ENCODE peak calls at places on chromosomes 6 and 20, in four cellular contexts. C is mucosa of descending colon, N is left lung, W is brain microvascular endothelial cell. J is an unnamed sample.

GRCh38 chr6:166955865-166956443 is 396 bp downstream of the RNASET2 start:
- DNase-seq in N (peak), C (no peak), W (peak), J (no peak)

GRCh38 chr6:41372526-41373366 is 37.3 kb downstream of the NCR2 start:
- DNase-seq in C (no peak), N (no peak), W (no peak), J (no peak)

GRCh38 chr20:910840-911770 is 5.0 kb downstream of the ANGPT4 start:
- DNase-seq in C (no peak), N (no peak), W (peak), J (no peak)

GRCh38 chr6:71533939-71534379 is 245.3 kb downstream of the OGFRL1 start:
- DNase-seq in N (no peak), W (no peak), C (peak), J (no peak)

GRCh38 chr6:24901698-24902328 is 33.9 kb downstream of the RIPOR2 start:
- DNase-seq in C (no peak), N (no peak), W (no peak), J (no peak)

GRCh38 chr6:117483645-117484016 is 1.2 kb downstream of the DCBLD1 start:
- DNase-seq in W (no peak), C (peak), N (no peak), J (no peak)

GRCh38 chr6:29792123-29793035 is 35.2 kb upstream of the HLA-G start:
- DNase-seq in C (peak), W (no peak), N (peak), J (peak)

GRCh38 chr6:117409863-117410262 is 15.9 kb downstream of the ROS1 start:
- DNase-seq in W (no peak), C (no peak), N (no peak), J (no peak)

GRCh38 chr6:39530201-39530759 is 194.9 kb downstream of the KIF6 start:
- DNase-seq in C (peak), W (no peak), N (no peak), J (no peak)

GRCh38 chr20:35828434-35828833 is 56.6 kb downstream of the PHF20 start:
- DNase-seq in C (no peak), W (no peak), N (no peak), J (no peak)

GRCh38 chr20:47795214-47795667 is 10.0 kb upstream of the SULF2 start:
- DNase-seq in W (no peak), N (no peak), C (no peak), J (no peak)

GRCh38 chr6:46324706-46325105 is 153.9 kb upstream of the ENPP5 start:
- DNase-seq in C (no peak), W (no peak), N (no peak), J (no peak)

GRCh38 chr6:56573624-56574023 is 69.1 kb downstream of the DST start:
- DNase-seq in W (no peak), C (no peak), N (no peak), J (no peak)

GRCh38 chr20:2476742-2477615 is 6.4 kb upstream of the SNRPB start:
- DNase-seq in C (no peak), N (no peak), W (no peak), J (no peak)

GRCh38 chr6:49497308-49497707 is 2.4 kb upstream of the GLYATL3 start:
- DNase-seq in N (no peak), W (no peak), C (no peak), J (no peak)

GRCh38 chr6:150633466-150633795 is 33.7 kb downstream of the PLEKHG1 start:
- DNase-seq in N (no peak), C (no peak), W (no peak), J (no peak)

GRCh38 chr20:21104921-21105320 is 1.2 kb downstream of the LINC00237 start:
- DNase-seq in C (no peak), N (no peak), W (no peak), J (no peak)

GRCh38 chr6:15893556-15894253 is 230.9 kb upstream of the DTNBP1 start:
- DNase-seq in W (peak), N (no peak), C (no peak), J (no peak)

GRCh38 chr6:79441222-79441621 is 96.0 kb downstream of the LCA5 start:
- DNase-seq in C (no peak), W (no peak), N (no peak), J (no peak)

GRCh38 chr6:168117942-168118341 is 38.9 kb upstream of the FRMD1 start:
- DNase-seq in C (no peak), W (no peak), N (no peak), J (no peak)

GRCh38 chr20:595330-596308 is 14.5 kb downstream of the TCF15 start:
- DNase-seq in C (no peak), N (no peak), W (no peak), J (no peak)

GRCh38 chr6:134235937-134236751 is 81.8 kb downstream of the SGK1 start:
- DNase-seq in W (peak), N (no peak), C (no peak), J (no peak)

GRCh38 chr6:41370488-41371111 is 35.2 kb downstream of the NCR2 start:
- DNase-seq in W (no peak), C (no peak), N (no peak), J (no peak)

GRCh38 chr6:84136364-84137050 is 90.9 kb downstream of the CEP162 start:
- DNase-seq in N (no peak), C (no peak), W (no peak), J (no peak)

GRCh38 chr6:30683137-30683979 is 3.1 kb downstream of the PPP1R18 start:
- DNase-seq in N (no peak), W (no peak), C (no peak), J (no peak)

GRCh38 chr6:1170793-1171192 is 141.1 kb upstream of the FOXQ1 start:
- DNase-seq in C (no peak), W (no peak), N (no peak), J (no peak)

GRCh38 chr6:46756469-46757205 is 9.9 kb downstream of the ANKRD66 start:
- DNase-seq in W (no peak), N (no peak), C (no peak), J (no peak)

GRCh38 chr6:156630613-156631302 is 146.4 kb upstream of the ARID1B start:
- DNase-seq in N (no peak), W (no peak), C (no peak), J (no peak)

GRCh38 chr6:123380257-123380656 is 256.5 kb downstream of the TRDN start:
- DNase-seq in C (no peak), W (peak), N (no peak), J (no peak)

GRCh38 chr6:157667211-157668033 is 155.6 kb upstream of the SNX9 start:
- DNase-seq in W (peak), C (peak), N (no peak), J (no peak)

GRCh38 chr6:85678602-85679444 is 36.1 kb upstream of the SYNCRIP start:
- DNase-seq in N (peak), W (peak), C (peak), J (peak)

GRCh38 chr6:33746651-33747100 is at the start of gene IP6K3:
- DNase-seq in C (no peak), N (no peak), W (no peak), J (peak)
- H3K4me3 ChIP-seq in C (no peak), N (no peak), W (no peak), J (peak)

GRCh38 chr6:17707371-17707651 is 586 bp upstream of the NUP153 start:
- DNase-seq in N (no peak), C (peak), W (no peak), J (no peak)

GRCh38 chr6:17705778-17706579 is 746 bp downstream of the NUP153 start:
- DNase-seq in C (peak), N (peak), W (peak), J (peak)

GRCh38 chr6:17709476-17709875 is 2.8 kb upstream of the NUP153 start:
- DNase-seq in W (no peak), C (no peak), N (no peak), J (no peak)

GRCh38 chr6:17705428-17705777 is 1.3 kb downstream of the NUP153 start:
- DNase-seq in C (no peak), N (peak), W (peak), J (no peak)

DNA sequence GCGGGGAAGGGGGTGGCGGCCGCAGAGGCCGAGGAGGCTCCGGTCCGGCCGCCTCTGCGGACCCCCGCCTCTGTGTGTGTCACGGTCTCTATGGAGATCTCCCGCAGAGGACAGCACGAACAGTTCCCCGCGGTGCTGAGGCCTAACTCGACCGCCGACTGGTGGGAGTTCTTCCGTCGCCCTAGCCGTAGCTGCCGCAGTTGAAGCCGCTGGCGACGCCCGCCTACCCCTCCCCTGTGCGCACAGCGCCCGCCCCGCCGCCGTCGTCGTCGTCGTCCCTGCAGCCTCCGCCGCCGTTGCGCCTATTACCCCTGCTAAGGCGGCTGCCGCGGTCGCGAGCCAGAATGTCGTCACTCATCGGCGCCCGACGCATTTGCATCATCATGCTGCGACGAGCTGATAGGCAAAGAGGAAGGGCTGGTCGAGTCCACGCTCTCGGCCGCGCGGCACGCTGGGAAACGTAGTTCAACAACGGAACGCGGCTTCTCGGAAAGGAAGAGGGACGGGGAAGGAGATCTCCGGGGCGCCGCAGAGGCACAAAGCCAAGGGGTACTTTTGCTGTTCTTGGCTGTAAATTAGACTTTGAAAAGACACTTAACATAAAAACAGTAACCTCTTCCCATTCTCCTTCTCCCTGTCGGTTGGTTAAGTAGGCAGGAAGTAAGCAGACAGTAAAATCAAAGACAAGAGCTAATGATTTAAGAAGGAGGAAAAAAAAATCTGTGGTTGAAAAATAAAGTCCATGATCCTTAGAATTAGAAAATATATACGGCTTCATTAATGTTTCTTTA is at the start of gene NUP153:
- DNase-seq in N (peak), W (peak), C (peak), J (peak)
- H3K4me3 ChIP-seq in N (peak), W (peak), C (peak), J (peak)

GRCh38 chr6:27250955-27251671 is 3.6 kb downstream of the PRSS16 start:
- DNase-seq in C (peak), N (peak), W (peak), J (no peak)

GRCh38 chr6:27247133-27247836 is at the start of gene PRSS16:
- DNase-seq in C (no peak), W (no peak), N (no peak), J (no peak)

GRCh38 chr6:27248783-27249182 is 1.3 kb downstream of the PRSS16 start:
- DNase-seq in N (no peak), C (no peak), W (no peak), J (no peak)

GRCh38 chr6:27251672-27252251 is 4.3 kb downstream of the PRSS16 start:
- DNase-seq in C (peak), W (peak), N (peak), J (peak)

GRCh38 chr6:27250277-27250954 is 2.9 kb downstream of the PRSS16 start:
- DNase-seq in N (no peak), C (peak), W (no peak), J (no peak)
- H3K4me3 ChIP-seq in N (peak), C (peak), W (peak), J (peak)

DNA sequence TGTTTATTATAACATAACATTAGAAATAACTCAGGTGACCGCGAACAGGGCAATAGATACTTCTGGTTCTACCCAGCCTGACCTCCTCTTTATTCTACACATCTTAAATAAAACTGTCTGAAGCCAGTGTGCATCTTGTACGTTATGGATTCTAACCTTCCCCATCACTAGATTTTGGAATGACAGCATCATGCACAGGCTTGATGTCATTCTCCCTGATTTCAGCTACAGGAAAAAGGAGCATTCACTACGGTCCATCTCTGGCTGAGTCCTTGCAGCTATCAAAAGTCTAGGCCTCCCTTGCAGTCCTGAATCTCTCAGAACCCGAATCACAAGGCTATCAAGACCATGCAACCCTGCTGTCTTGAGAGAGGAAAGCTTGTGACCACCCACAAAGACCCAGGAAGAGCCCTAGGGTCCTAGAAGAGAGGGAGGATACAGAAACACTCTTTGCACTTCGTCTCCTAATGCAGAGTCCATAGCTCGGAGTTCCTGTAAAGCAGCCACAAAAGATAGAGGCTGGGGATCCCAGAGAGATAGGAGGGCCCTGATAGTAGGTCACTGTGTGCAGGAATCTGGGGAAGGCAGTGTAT is 845 bp downstream of the HLA-DPA1 start:
- DNase-seq in C (no peak), N (no peak), W (no peak), J (no peak)
- H3K4me3 ChIP-seq in C (no peak), N (peak), W (no peak), J (peak)

GRCh38 chr6:52388790-52389189 is 26.8 kb downstream of the PAQR8 start:
- DNase-seq in C (no peak), N (no peak), W (no peak), J (peak)

GRCh38 chr6:52389264-52389625 is 27.3 kb downstream of the PAQR8 start:
- DNase-seq in C (peak), W (no peak), N (no peak), J (no peak)

GRCh38 chr6:52389626-52390360 is 27.8 kb downstream of the PAQR8 start:
- DNase-seq in N (peak), C (peak), W (peak), J (peak)

GRCh38 chr6:52391599-52391998 is 28.5 kb upstream of the EFHC1 start:
- DNase-seq in N (no peak), C (no peak), W (no peak), J (no peak)

DNA sequence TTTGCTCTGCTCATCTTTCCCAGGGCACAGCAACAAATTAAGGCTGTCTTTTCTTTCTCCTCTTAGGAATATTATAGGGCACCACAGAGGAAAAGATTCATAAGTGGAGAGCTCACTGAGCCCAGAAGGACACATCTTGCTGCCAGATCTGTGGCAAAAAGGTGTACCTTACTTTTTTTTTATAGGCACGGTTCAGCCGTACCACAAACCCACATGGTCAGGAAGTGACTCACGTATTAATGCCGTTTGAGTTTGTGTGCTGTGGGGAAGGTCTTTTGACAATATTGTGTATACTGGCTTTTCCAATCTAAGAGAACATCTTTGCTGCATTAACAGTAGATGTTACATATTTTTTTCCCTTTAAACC is 28.4 kb downstream of the PAQR8 start:
- DNase-seq in C (peak), N (no peak), W (peak), J (no peak)
- H3K4me3 ChIP-seq in C (no peak), N (no peak), W (no peak), J (no peak)

DNA sequence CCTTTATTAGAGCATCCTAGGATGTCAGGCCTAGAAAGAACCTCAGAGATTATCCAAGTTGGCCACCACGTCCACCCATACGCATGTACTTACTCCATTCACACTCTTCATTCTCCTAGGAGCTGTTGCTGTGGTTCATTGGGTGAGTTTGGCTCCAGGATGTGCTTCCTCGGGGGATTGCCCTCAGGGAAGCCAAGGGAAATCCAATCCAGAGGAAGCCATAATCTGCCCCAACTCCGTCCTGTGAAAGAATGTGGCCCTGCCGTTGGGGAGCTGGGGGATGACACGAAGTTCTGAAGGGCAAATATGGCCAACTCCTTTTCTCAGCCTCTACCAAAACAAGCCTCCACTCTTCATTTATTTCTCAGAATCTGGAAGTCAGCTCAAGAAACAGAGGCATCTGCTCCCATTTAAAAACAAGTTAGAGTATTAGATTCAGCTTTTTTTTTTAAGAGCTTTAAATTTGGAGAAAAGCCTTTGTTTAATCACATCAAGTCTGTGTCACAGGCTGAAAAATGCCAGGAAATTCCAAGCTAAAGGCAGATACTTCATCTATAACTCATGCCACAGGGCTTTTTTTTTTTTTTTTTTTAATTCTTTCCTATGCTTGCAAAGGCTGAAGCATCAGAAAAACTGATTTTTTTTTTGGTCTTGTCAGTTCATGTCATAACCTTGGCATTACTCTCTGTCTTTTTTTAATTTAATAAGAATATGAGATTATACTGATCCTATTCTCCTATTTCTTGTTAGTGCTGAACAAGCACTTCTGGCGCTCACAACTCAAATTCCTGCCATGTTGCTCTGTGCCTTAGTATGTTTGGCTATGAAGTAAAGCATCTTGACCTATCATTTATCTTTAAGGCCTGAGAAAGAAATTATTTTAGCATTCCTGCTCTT is 480.9 kb upstream of the MARCKS start:
- DNase-seq in N (no peak), C (no peak), W (peak), J (no peak)
- H3K4me3 ChIP-seq in N (no peak), C (no peak), W (no peak), J (no peak)

GRCh38 chr6:148502773-148503135 is 160.1 kb downstream of the SASH1 start:
- DNase-seq in C (no peak), W (no peak), N (no peak), J (no peak)

GRCh38 chr6:148509152-148509571 is 166.5 kb downstream of the SASH1 start:
- DNase-seq in W (no peak), C (no peak), N (no peak), J (no peak)

GRCh38 chr6:148508401-148509151 is 165.9 kb downstream of the SASH1 start:
- DNase-seq in W (no peak), C (no peak), N (no peak), J (no peak)

GRCh38 chr6:148509789-148510581 is 167.3 kb downstream of the SASH1 start:
- DNase-seq in C (peak), W (peak), N (peak), J (peak)

GRCh38 chr6:148507774-148508173 is 165.1 kb downstream of the SASH1 start:
- DNase-seq in C (no peak), N (no peak), W (no peak), J (no peak)
- H3K4me3 ChIP-seq in C (no peak), N (no peak), W (no peak), J (peak)

DNA sequence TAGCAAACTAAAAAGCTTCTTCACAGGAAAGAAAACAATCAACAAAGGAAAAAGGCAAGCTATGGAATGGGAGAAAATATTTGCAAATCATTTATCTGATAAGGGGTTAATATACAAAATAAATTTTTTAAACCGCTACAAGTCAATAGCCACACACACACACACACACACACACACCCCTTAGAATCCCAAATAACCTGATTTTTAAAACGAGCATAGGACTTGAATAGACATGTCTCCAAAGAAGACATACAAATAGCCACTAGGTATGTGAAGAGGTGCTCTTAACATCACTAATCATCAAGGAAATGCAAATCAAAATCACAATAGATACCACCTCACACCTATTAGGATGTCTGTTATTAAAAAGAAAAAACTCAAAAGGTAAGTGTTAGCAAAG is 187.7 kb downstream of the TRIM27 start:
- DNase-seq in W (no peak), C (no peak), N (no peak), J (no peak)
- H3K4me3 ChIP-seq in W (no peak), C (no peak), N (no peak), J (no peak)

J was measured in dorsolateral prefrontal cortex.